ENCODE peak calls at places on chromosome 7, in four cellular contexts. E is HCT116, G is Panc1, R is K562. Y is an unnamed sample.

GRCh38 chr7:150838965-150839650 is 13.2 kb upstream of the AOC1 start:
- DNase-seq in E (no peak), G (no peak), R (no peak), Y (no peak)

GRCh38 chr7:136114966-136115762 is 138.0 kb upstream of the MTPN start:
- DNase-seq in E (peak; percentile 13), G (peak; percentile 33), R (peak; percentile 82), Y (peak; percentile 30)

GRCh38 chr7:33351709-33352108 is 222.3 kb downstream of the BBS9 start:
- DNase-seq in E (no peak), G (no peak), R (no peak), Y (no peak)

GRCh38 chr7:117581424-117581823 is 101.6 kb downstream of the CFTR start:
- DNase-seq in E (no peak), G (no peak), R (no peak), Y (no peak)

GRCh38 chr7:63065684-63066083 is 933.0 kb upstream of the ZNF722 start:
- DNase-seq in E (no peak), G (no peak), R (no peak), Y (no peak)

GRCh38 chr7:85041599-85042216 is 145.1 kb downstream of the SEMA3D start:
- DNase-seq in E (peak; percentile 62), G (peak; percentile 67), R (peak; percentile 26), Y (peak; percentile 55)

GRCh38 chr7:99109108-99110051 is 34.5 kb downstream of the SMURF1 start:
- DNase-seq in E (no peak), G (no peak), R (no peak), Y (peak; percentile 87)

GRCh38 chr7:122886357-122887081 is at the start of gene CADPS2:
- DNase-seq in E (peak; percentile 71), G (no peak), R (peak; percentile 69), Y (peak; percentile 86)

GRCh38 chr7:36261019-36261754 is 108.1 kb downstream of the EEPD1 start:
- DNase-seq in E (no peak), G (no peak), R (no peak), Y (no peak)

GRCh38 chr7:129875745-129876411 is 76.9 kb downstream of the UBE2H start:
- DNase-seq in E (no peak), G (no peak), R (peak; percentile 85), Y (no peak)

GRCh38 chr7:97868788-97869187 is 3.4 kb downstream of the ASNS start:
- DNase-seq in E (no peak), G (no peak), R (no peak), Y (no peak)

GRCh38 chr7:131302876-131303707 is 24.6 kb upstream of the MKLN1 start:
- DNase-seq in E (peak; percentile 39), G (no peak), R (no peak), Y (peak; percentile 16)

GRCh38 chr7:12861070-12861469 is 173.6 kb downstream of the ARL4A start:
- DNase-seq in E (no peak), G (no peak), R (no peak), Y (no peak)

GRCh38 chr7:44067064-44067951 is 1.9 kb upstream of the PGAM2 start:
- DNase-seq in E (no peak), G (no peak), R (no peak), Y (no peak)

GRCh38 chr7:27933691-27934565 is 194.0 kb downstream of the TAX1BP1 start:
- DNase-seq in E (no peak), G (no peak), R (no peak), Y (no peak)

GRCh38 chr7:35839860-35840854 is 39.3 kb downstream of the SEPTIN7 start:
- DNase-seq in E (peak; percentile 1), G (peak; percentile 35), R (no peak), Y (no peak)

GRCh38 chr7:139620676-139621344 is 97.3 kb downstream of the CLEC2L start:
- DNase-seq in E (peak; percentile 26), G (peak; percentile 28), R (peak; percentile 77), Y (peak; percentile 28)

GRCh38 chr7:25407932-25408480 is 179.7 kb upstream of the NPVF start:
- DNase-seq in E (no peak), G (no peak), R (no peak), Y (no peak)
- TF ChIP-seq TCF7L2 in E (no peak), G (no peak), R (no peak), Y (no peak)

GRCh38 chr7:126940723-126941307 is 311.9 kb downstream of the GRM8 start:
- DNase-seq in E (no peak), G (no peak), R (no peak), Y (no peak)
- TF ChIP-seq TCF7L2 in E (no peak), G (no peak), R (no peak), Y (no peak)

GRCh38 chr7:93945756-93946540 is 24.4 kb downstream of the GNG11 start:
- DNase-seq in E (no peak), G (no peak), R (peak; percentile 19), Y (no peak)
- TF ChIP-seq TCF7L2 in E (no peak), G (no peak), R (no peak), Y (no peak)

GRCh38 chr7:83166-83840 is 109.1 kb upstream of the FAM20C start:
- DNase-seq in E (no peak), G (no peak), R (no peak), Y (no peak)
- TF ChIP-seq TCF7L2 in E (no peak), G (no peak), R (no peak), Y (no peak)

GRCh38 chr7:101175664-101176063 is 4.4 kb downstream of the NAT16 start:
- DNase-seq in E (no peak), G (no peak), R (no peak), Y (no peak)

GRCh38 chr7:101174322-101174854 is 5.7 kb downstream of the NAT16 start:
- DNase-seq in E (no peak), G (no peak), R (peak; percentile 42), Y (no peak)

GRCh38 chr7:101172005-101172853 is 6.9 kb upstream of the VGF start:
- DNase-seq in E (no peak), G (no peak), R (no peak), Y (no peak)

GRCh38 chr7:101172854-101173751 is 7.0 kb downstream of the NAT16 start:
- DNase-seq in E (no peak), G (no peak), R (peak; percentile 47), Y (no peak)

DNA sequence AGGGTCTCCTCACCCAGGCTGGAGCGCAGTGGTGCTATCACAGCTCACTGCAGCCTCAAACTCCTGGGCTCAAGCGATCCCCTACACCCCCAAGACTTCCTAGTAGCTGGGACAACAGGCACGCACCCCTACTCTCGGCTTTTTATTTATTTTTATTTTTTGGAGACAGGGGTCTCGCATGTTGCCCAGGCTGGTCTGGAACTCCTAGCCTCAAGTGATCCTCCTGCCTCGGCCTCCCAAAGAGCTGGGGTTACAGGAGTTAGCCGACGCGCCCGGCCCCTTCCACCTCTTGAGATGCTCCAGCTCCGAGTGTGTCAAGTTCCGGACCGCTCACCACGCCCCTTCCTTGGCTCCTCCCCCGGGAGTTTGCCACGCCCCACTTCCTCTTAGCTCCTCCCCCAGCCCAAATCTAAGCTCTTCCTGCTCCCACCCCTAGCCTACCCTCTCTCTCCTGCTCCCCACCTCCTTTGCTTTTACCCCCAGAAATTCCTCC is 6.3 kb downstream of the NAT16 start:
- DNase-seq in E (peak; percentile 80), G (no peak), R (peak; percentile 94), Y (no peak)
- TF ChIP-seq TCF7L2 in E (no peak), G (no peak), R (no peak), Y (no peak)

DNA sequence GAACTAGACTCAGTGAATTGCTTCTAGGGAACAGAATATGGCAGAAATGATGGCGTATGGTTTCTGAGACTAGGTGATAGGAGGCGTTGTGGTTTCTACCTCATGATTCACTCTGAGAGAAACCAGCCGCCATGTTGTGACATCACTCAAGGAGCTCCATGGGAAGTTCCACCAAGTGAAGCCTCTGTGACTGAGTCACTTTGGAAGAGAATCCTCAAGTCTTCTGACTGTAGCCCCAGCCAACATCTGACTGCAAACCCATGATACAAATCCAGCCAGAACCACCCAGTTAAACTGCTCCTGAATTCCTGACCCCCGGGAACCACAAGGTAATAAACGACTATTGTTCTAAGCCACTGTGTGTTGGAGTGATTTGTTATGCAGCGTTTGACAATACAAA is 91.0 kb upstream of the CARD11 start:
- DNase-seq in E (no peak), G (no peak), R (peak; percentile 16), Y (no peak)
- TF ChIP-seq TCF7L2 in E (no peak), G (no peak), R (no peak), Y (no peak)

DNA sequence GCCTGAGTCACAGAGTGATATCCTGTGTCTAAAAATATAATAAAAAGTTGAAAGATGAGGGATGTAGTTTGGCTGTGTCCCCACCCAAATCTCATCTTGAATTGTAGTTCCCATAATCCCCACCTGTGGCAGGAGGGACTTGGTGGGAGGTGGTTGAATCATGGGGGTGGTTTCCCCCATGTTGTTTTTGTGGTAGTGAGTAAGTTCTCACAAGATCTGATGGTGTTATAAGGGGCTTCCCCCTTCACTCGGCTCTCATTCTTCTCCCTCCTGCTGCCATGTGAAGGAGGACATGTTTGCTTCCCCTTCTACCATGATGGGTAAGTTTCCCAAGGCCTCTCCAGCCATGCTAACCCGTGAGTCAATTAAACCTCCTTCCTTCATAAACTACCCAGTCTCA is 25.1 kb upstream of the UBE3C start:
- DNase-seq in E (no peak), G (no peak), R (no peak), Y (no peak)
- TF ChIP-seq TCF7L2 in E (no peak), G (no peak), R (no peak), Y (no peak)

DNA sequence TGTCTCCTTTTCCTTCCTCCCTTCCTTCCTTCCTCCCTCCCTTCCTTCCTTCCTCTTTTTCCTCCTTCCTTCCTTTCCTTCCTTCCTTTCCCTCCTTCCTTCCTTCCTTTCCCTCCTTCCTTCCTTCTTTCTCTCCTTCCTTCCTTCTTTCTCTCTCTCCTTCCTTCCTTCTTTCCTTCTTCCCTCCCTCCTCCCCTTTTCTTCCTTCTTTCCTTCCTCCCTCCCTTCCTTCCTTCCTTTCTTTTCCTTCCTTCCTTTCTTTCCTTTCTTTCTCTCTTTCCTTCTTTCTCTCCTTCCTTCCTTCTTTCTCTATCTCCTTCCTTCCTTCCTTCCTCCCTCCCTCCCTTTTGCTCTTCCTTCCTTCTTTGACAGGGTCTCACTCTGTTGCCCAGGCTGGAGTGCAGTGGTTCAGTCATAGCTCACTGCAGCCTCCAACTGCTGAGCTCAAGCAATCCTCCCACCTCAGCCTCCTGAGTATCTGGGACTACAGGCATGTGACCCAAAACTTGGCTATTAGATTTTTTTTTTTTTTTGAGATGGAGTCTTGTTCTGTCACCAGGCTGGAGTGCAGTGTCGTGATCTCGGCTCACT is 15.9 kb upstream of the CYTH3 start:
- DNase-seq in E (no peak), G (no peak), R (no peak), Y (no peak)
- TF ChIP-seq TCF7L2 in E (no peak), G (no peak), R (no peak), Y (no peak)

DNA sequence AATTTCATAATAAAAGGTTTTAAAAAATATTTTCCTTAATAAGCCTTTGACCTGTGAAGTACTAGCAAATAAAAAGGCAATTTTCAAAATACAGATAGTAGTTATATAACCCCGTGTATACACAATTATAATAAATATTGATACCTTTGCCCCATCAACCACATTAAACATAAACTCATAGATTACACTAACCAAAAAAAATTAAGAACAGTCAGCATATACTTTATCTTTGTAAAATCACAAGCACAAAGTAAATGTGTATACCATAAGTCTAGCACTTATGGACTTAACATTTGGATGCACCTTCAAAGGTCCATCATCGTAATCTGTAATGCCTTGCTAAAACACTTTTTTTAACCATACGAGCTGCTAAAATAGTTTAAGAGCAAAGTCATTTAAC is 123.4 kb downstream of the SNX13 start:
- DNase-seq in E (no peak), G (no peak), R (no peak), Y (no peak)
- TF ChIP-seq TCF7L2 in E (no peak), G (no peak), R (no peak), Y (no peak)

Y was measured in HepG2.